ENCODE peak calls at places on chromosomes 1 and 21, in eight cellular contexts. L, M, S, P, F, B, Y and J are unnamed samples.

GRCh38 chr1:18931731-18932130 is 24.7 kb downstream of the IFFO2 start:
- DNase-seq in L (no peak), M (no peak), S (no peak), P (no peak), F (no peak), B (no peak), Y (no peak), J (no peak)

GRCh38 chr1:16618719-16619118 is 5.4 kb upstream of the NBPF1 start:
- DNase-seq in L (no peak), M (peak), S (no peak), P (no peak), F (no peak), B (no peak), Y (no peak), J (no peak)

GRCh38 chr1:197521118-197521739 is 253.2 kb downstream of the CRB1 start:
- DNase-seq in L (peak), M (no peak), S (peak), P (peak), F (no peak), B (no peak), Y (peak), J (peak)

GRCh38 chr1:85386068-85386722 is 78.8 kb downstream of the DDAH1 start:
- DNase-seq in L (no peak), M (no peak), S (no peak), P (no peak), F (no peak), B (no peak), Y (no peak), J (no peak)

GRCh38 chr21:15978158-15978805 is 248.5 kb downstream of the USP25 start:
- DNase-seq in L (no peak), M (no peak), S (peak), P (peak), F (no peak), B (no peak), Y (peak), J (no peak)

GRCh38 chr1:161481624-161482392 is 23.4 kb upstream of the FCGR2A start:
- DNase-seq in L (no peak), M (no peak), S (no peak), P (no peak), F (no peak), B (no peak), Y (no peak), J (no peak)

GRCh38 chr1:212512731-212513559 is 80.2 kb downstream of the NENF start:
- DNase-seq in L (no peak), M (no peak), S (peak), P (peak), F (no peak), B (no peak), Y (peak), J (no peak)

GRCh38 chr1:1315435-1315901 is 7.1 kb downstream of the PUSL1 start:
- DNase-seq in L (no peak), M (no peak), S (no peak), P (no peak), F (no peak), B (no peak), Y (no peak), J (no peak)

GRCh38 chr1:24321712-24322635 is 2.8 kb downstream of the GRHL3 start:
- DNase-seq in L (peak), M (peak), S (peak), P (peak), F (peak), B (no peak), Y (peak), J (peak)

DNA sequence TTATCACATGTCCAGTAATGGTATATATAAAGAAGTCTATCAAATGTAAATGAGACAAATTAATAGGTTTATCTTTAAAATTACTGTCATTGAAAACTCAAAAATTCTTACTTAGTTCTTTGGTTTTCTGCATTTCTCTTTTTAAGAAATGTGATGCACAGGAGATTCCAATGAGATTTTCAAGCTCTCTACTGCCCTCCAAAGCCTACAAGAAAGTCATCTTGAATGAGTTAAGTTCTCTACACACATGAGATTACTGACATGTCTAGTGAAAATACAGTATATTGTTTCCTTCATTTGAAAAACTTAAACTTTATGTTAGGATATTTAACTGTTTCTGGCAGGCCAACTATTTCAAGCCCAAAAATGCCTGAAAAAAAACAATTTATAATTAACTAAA is 68.8 kb downstream of the ITGB3BP start:
- DNase-seq in L (no peak), M (no peak), S (peak), P (peak), F (no peak), B (no peak), Y (peak), J (no peak)
- TF ChIP-seq CTCF in L (no peak), M (no peak), S (peak), P (peak), F (peak), B (no peak), Y (peak), J (peak)

GRCh38 chr1:7389201-7389785 is 381.8 kb upstream of the VAMP3 start:
- DNase-seq in L (no peak), M (peak), S (no peak), P (peak), F (no peak), B (no peak), Y (peak), J (no peak)
- TF ChIP-seq CTCF in L (no peak), M (no peak), S (no peak), P (no peak), F (peak), B (no peak), Y (peak), J (no peak)

DNA sequence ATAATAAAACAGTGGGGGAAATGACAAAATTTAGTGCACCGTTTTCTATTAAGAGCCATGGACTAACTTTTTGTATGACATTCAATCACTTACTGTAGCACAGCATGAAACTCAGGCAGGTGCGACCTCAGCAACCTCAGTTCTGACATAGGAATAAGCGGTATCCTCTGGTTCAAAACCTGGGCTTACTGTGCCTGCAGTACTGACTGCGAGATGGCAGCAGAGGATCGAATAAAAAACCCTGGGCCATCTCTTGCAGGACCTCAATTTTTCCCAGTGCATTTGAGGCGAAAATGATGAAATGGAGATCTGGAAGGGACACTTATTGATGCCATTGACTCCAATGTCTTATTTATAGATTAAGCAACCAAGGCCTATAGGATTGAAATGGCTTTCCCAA is 214.7 kb downstream of the ADGRL2 start:
- DNase-seq in L (no peak), M (no peak), S (no peak), P (no peak), F (no peak), B (no peak), Y (no peak), J (no peak)
- TF ChIP-seq CTCF in L (no peak), M (no peak), S (no peak), P (no peak), F (no peak), B (no peak), Y (no peak), J (no peak)

DNA sequence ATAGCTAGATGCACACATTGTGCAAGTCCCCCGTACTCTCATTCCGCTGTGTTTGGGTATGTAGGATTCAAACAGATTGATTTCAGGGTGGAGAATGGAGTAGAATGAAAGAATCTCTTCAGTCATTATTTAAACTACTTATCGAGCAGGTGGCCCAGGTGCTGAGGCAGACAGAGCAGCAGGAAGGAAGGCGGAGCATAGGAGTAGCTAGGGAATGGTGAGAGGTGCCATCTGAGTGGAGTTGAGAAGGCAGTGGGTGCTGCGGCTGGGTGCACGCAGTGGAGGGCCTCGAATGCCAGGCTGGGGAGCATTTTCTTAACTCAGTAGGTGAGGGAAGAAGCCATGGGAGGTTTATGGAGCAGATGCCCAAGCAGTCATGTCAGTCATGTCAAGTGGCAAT is 45.2 kb upstream of the CD101 start:
- DNase-seq in L (no peak), M (no peak), S (no peak), P (no peak), F (no peak), B (no peak), Y (no peak), J (no peak)
- TF ChIP-seq CTCF in L (no peak), M (no peak), S (no peak), P (no peak), F (no peak), B (no peak), Y (no peak), J (no peak)

GRCh38 chr1:52343982-52344381 is 22.0 kb downstream of the CC2D1B start:
- DNase-seq in L (no peak), M (no peak), S (no peak), P (no peak), F (no peak), B (no peak), Y (no peak), J (no peak)

GRCh38 chr1:52345252-52345651 is 20.8 kb downstream of the CC2D1B start:
- DNase-seq in L (no peak), M (peak), S (no peak), P (no peak), F (no peak), B (no peak), Y (no peak), J (no peak)

GRCh38 chr1:52352690-52353089 is 13.3 kb downstream of the CC2D1B start:
- DNase-seq in L (no peak), M (peak), S (no peak), P (no peak), F (no peak), B (no peak), Y (no peak), J (no peak)

GRCh38 chr1:52346653-52347052 is 19.4 kb downstream of the CC2D1B start:
- DNase-seq in L (no peak), M (peak), S (no peak), P (no peak), F (no peak), B (no peak), Y (no peak), J (no peak)

DNA sequence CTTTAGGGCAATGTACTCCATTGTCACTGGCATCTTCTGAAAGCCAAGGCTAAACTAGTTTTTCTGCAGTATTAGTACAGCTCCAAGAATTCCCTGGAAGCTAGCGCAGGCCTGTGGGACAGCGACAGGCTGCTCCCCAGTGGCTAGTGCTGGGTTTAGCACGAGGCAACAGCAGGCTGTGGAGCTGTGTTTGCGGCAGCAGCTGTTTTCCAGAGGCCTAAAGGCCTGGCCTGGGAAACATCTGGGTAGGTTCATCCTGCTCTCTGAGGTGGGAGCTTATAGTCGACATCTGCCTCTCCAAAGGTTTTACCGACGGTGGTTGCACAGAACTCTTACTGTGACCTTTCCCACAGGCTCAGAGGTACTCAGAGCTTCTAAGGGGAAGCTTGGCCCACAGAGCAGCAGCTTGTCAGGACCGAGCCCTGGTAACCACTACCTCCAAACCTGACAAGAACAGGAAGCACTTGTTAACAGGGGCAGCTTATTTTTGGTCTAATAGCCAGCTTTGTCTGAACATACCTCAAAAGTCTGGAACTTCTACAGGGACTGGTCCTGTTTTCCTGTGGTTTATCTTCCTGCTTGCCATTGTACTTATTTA is 17.2 kb downstream of the CC2D1B start:
- DNase-seq in L (peak), M (peak), S (peak), P (peak), F (no peak), B (no peak), Y (peak), J (no peak)
- TF ChIP-seq CTCF in L (no peak), M (no peak), S (peak), P (peak), F (peak), B (no peak), Y (peak), J (peak)

DNA sequence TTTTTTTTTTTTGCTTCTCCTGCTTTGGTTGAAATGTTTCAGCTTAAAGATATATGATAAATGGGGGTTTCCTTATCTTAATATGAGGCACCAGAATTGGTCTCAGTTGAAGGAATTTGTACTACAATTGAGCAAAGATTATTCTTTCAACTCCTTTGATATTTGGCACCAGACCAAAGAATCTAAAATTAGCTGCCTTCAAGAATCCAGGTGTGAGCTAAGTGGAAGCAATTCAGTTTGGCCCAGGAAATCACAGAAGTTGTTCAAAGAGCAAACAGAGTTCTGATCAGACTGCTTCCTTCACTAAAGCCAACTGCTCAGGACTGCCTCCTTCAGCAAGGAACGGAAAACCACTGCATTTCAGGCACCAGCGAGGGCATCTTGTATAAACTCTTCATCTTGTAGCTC is 68.3 kb upstream of the BCAR3 start:
- DNase-seq in L (peak), M (no peak), S (no peak), P (no peak), F (no peak), B (no peak), Y (no peak), J (no peak)
- TF ChIP-seq CTCF in L (no peak), M (no peak), S (no peak), P (peak), F (peak), B (no peak), Y (peak), J (peak)

GRCh38 chr1:32886828-32887414 is 630 bp downstream of the HPCA start:
- DNase-seq in L (no peak), M (no peak), S (no peak), P (no peak), F (no peak), B (no peak), Y (no peak), J (no peak)

GRCh38 chr1:32884726-32885125 is 1.6 kb upstream of the HPCA start:
- DNase-seq in L (no peak), M (no peak), S (no peak), P (no peak), F (no peak), B (no peak), Y (no peak), J (no peak)

GRCh38 chr1:32885691-32886011 is 640 bp upstream of the HPCA start:
- DNase-seq in L (no peak), M (no peak), S (no peak), P (no peak), F (no peak), B (no peak), Y (no peak), J (no peak)

GRCh38 chr1:32887623-32888022 is 1.3 kb downstream of the HPCA start:
- DNase-seq in L (no peak), M (no peak), S (no peak), P (no peak), F (no peak), B (no peak), Y (no peak), J (no peak)

GRCh38 chr1:32886012-32886827 is at the start of gene HPCA:
- DNase-seq in L (peak), M (no peak), S (no peak), P (peak), F (no peak), B (no peak), Y (peak), J (peak)
- TF ChIP-seq CTCF in L (peak), M (no peak), S (peak), P (peak), F (peak), B (peak), Y (peak), J (peak)

DNA sequence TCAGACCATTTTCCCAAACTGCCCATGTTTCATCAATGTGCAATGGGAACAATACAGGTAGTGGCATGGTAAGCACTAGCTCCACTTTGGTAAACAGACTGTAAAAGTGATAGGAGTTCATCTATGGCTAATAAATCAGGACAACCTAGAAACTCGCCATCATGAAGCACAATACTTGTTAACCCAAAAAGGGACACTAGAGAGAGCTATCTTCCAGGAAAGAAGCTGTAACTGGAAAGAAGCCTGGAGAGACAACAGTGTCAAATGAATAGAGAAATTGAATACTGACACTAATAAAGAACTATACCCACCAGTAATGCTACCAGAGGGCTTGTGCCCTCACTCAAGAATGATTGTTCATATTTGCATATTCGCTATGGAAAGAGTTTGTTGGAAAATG is 164.7 kb upstream of the RGS18 start:
- DNase-seq in L (no peak), M (no peak), S (peak), P (no peak), F (no peak), B (no peak), Y (peak), J (no peak)
- TF ChIP-seq CTCF in L (no peak), M (no peak), S (peak), P (no peak), F (peak), B (no peak), Y (peak), J (no peak)

GRCh38 chr1:79074975-79075374 is 68.4 kb upstream of the ADGRL4 start:
- DNase-seq in L (no peak), M (no peak), S (no peak), P (no peak), F (no peak), B (no peak), Y (no peak), J (no peak)

GRCh38 chr1:79069828-79070227 is 63.3 kb upstream of the ADGRL4 start:
- DNase-seq in L (no peak), M (no peak), S (no peak), P (no peak), F (no peak), B (no peak), Y (no peak), J (no peak)
- TF ChIP-seq CTCF in L (peak), M (no peak), S (peak), P (no peak), F (no peak), B (no peak), Y (no peak), J (peak)